ENCODE peak calls at places on chromosomes 5 and 9, in eight cellular contexts. One of them, this sample, is unnamed.

GRCh38 chr5:89191374-89191773 is 308.4 kb upstream of the MEF2C start:
- DNase-seq in HCT116: no peak
- DNase-seq in SK-N-DZ: peak
- DNase-seq in COR-L47: no peak
- DNase-seq in GM12865: no peak
- DNase-seq in left ventricle myocardium inferior: no peak
- DNase-seq in activated naive CD4-positive, alpha-beta T cell: no peak
- DNase-seq in cardiac fibroblast: no peak
- DNase-seq in this sample: no peak

GRCh38 chr5:145681686-145682085 is 153.5 kb downstream of the PRELID2 start:
- DNase-seq in HCT116: peak
- DNase-seq in SK-N-DZ: peak
- DNase-seq in COR-L47: peak
- DNase-seq in GM12865: peak
- DNase-seq in left ventricle myocardium inferior: no peak
- DNase-seq in activated naive CD4-positive, alpha-beta T cell: no peak
- DNase-seq in cardiac fibroblast: peak
- DNase-seq in this sample: no peak

GRCh38 chr9:37650299-37650872 is 368 bp upstream of the FRMPD1 start:
- DNase-seq in HCT116: no peak
- DNase-seq in SK-N-DZ: no peak
- DNase-seq in COR-L47: no peak
- DNase-seq in GM12865: no peak
- DNase-seq in left ventricle myocardium inferior: no peak
- DNase-seq in activated naive CD4-positive, alpha-beta T cell: no peak
- DNase-seq in cardiac fibroblast: no peak
- DNase-seq in this sample: no peak

GRCh38 chr5:43017438-43017820 is 22.7 kb downstream of the ANXA2R start:
- DNase-seq in HCT116: no peak
- DNase-seq in SK-N-DZ: no peak
- DNase-seq in COR-L47: peak
- DNase-seq in GM12865: peak
- DNase-seq in left ventricle myocardium inferior: no peak
- DNase-seq in activated naive CD4-positive, alpha-beta T cell: peak
- DNase-seq in cardiac fibroblast: peak
- DNase-seq in this sample: no peak

GRCh38 chr9:81588148-81588874 is 101.0 kb downstream of the TLE1 start:
- DNase-seq in HCT116: no peak
- DNase-seq in SK-N-DZ: no peak
- DNase-seq in COR-L47: peak
- DNase-seq in GM12865: no peak
- DNase-seq in left ventricle myocardium inferior: no peak
- DNase-seq in activated naive CD4-positive, alpha-beta T cell: no peak
- DNase-seq in cardiac fibroblast: peak
- DNase-seq in this sample: no peak

GRCh38 chr5:111914957-111915356 is 158.0 kb upstream of the NREP start:
- DNase-seq in HCT116: no peak
- DNase-seq in SK-N-DZ: no peak
- DNase-seq in COR-L47: no peak
- DNase-seq in GM12865: no peak
- DNase-seq in left ventricle myocardium inferior: no peak
- DNase-seq in activated naive CD4-positive, alpha-beta T cell: no peak
- DNase-seq in cardiac fibroblast: no peak
- DNase-seq in this sample: no peak

GRCh38 chr5:136525546-136525945 is 160.2 kb upstream of the TRPC7 start:
- DNase-seq in HCT116: no peak
- DNase-seq in SK-N-DZ: no peak
- DNase-seq in COR-L47: no peak
- DNase-seq in GM12865: no peak
- DNase-seq in left ventricle myocardium inferior: no peak
- DNase-seq in activated naive CD4-positive, alpha-beta T cell: no peak
- DNase-seq in cardiac fibroblast: no peak
- DNase-seq in this sample: no peak

GRCh38 chr5:51202161-51202560 is 181.1 kb upstream of the ISL1 start:
- DNase-seq in HCT116: no peak
- DNase-seq in SK-N-DZ: no peak
- DNase-seq in COR-L47: no peak
- DNase-seq in GM12865: no peak
- DNase-seq in left ventricle myocardium inferior: no peak
- DNase-seq in activated naive CD4-positive, alpha-beta T cell: no peak
- DNase-seq in cardiac fibroblast: no peak
- DNase-seq in this sample: no peak

GRCh38 chr9:114108016-114108833 is 9.1 kb upstream of the KIF12 start:
- DNase-seq in HCT116: peak
- DNase-seq in SK-N-DZ: peak
- DNase-seq in COR-L47: peak
- DNase-seq in GM12865: peak
- DNase-seq in left ventricle myocardium inferior: peak
- DNase-seq in activated naive CD4-positive, alpha-beta T cell: peak
- DNase-seq in cardiac fibroblast: peak
- DNase-seq in this sample: no peak

GRCh38 chr9:16217933-16218830 is 652.3 kb downstream of the BNC2 start:
- DNase-seq in HCT116: no peak
- DNase-seq in SK-N-DZ: no peak
- DNase-seq in COR-L47: no peak
- DNase-seq in GM12865: no peak
- DNase-seq in left ventricle myocardium inferior: no peak
- DNase-seq in activated naive CD4-positive, alpha-beta T cell: no peak
- DNase-seq in cardiac fibroblast: no peak
- DNase-seq in this sample: no peak

GRCh38 chr9:2158111-2158610 is 143.0 kb downstream of the SMARCA2 start:
- DNase-seq in HCT116: no peak
- DNase-seq in SK-N-DZ: no peak
- DNase-seq in COR-L47: peak
- DNase-seq in GM12865: peak
- DNase-seq in left ventricle myocardium inferior: peak
- DNase-seq in activated naive CD4-positive, alpha-beta T cell: no peak
- DNase-seq in cardiac fibroblast: peak
- DNase-seq in this sample: no peak

GRCh38 chr5:124895236-124895635 is 148.8 kb upstream of the ZNF608 start:
- DNase-seq in HCT116: no peak
- DNase-seq in SK-N-DZ: no peak
- DNase-seq in COR-L47: no peak
- DNase-seq in GM12865: no peak
- DNase-seq in left ventricle myocardium inferior: no peak
- DNase-seq in activated naive CD4-positive, alpha-beta T cell: no peak
- DNase-seq in cardiac fibroblast: no peak
- DNase-seq in this sample: no peak

GRCh38 chr9:132630116-132630515 is 39.7 kb downstream of the DDX31 start:
- DNase-seq in HCT116: no peak
- DNase-seq in SK-N-DZ: no peak
- DNase-seq in COR-L47: no peak
- DNase-seq in GM12865: no peak
- DNase-seq in left ventricle myocardium inferior: no peak
- DNase-seq in activated naive CD4-positive, alpha-beta T cell: no peak
- DNase-seq in cardiac fibroblast: no peak
- DNase-seq in this sample: no peak

GRCh38 chr5:150619359-150620230 is 20.9 kb upstream of the SYNPO start:
- DNase-seq in HCT116: no peak
- DNase-seq in SK-N-DZ: no peak
- DNase-seq in COR-L47: no peak
- DNase-seq in GM12865: no peak
- DNase-seq in left ventricle myocardium inferior: peak
- DNase-seq in activated naive CD4-positive, alpha-beta T cell: no peak
- DNase-seq in cardiac fibroblast: peak
- DNase-seq in this sample: no peak

GRCh38 chr5:310941-311434 is 10.5 kb upstream of the AHRR start:
- DNase-seq in HCT116: no peak
- DNase-seq in SK-N-DZ: no peak
- DNase-seq in COR-L47: no peak
- DNase-seq in GM12865: no peak
- DNase-seq in left ventricle myocardium inferior: no peak
- DNase-seq in activated naive CD4-positive, alpha-beta T cell: no peak
- DNase-seq in cardiac fibroblast: peak
- DNase-seq in this sample: no peak

GRCh38 chr5:172123269-172123692 is 64.7 kb downstream of the STK10 start:
- DNase-seq in HCT116: no peak
- DNase-seq in SK-N-DZ: no peak
- DNase-seq in COR-L47: peak
- DNase-seq in GM12865: no peak
- DNase-seq in left ventricle myocardium inferior: peak
- DNase-seq in activated naive CD4-positive, alpha-beta T cell: no peak
- DNase-seq in cardiac fibroblast: peak
- DNase-seq in this sample: no peak

GRCh38 chr5:154520861-154521453 is 42.9 kb upstream of the HAND1 start:
- DNase-seq in HCT116: peak
- DNase-seq in SK-N-DZ: peak
- DNase-seq in COR-L47: peak
- DNase-seq in GM12865: no peak
- DNase-seq in left ventricle myocardium inferior: no peak
- DNase-seq in activated naive CD4-positive, alpha-beta T cell: no peak
- DNase-seq in cardiac fibroblast: peak
- DNase-seq in this sample: no peak

GRCh38 chr5:150120617-150121447 is 34.5 kb upstream of the CSF1R start:
- DNase-seq in HCT116: no peak
- DNase-seq in SK-N-DZ: no peak
- DNase-seq in COR-L47: no peak
- DNase-seq in GM12865: no peak
- DNase-seq in left ventricle myocardium inferior: no peak
- DNase-seq in activated naive CD4-positive, alpha-beta T cell: no peak
- DNase-seq in cardiac fibroblast: no peak
- DNase-seq in this sample: no peak

GRCh38 chr5:176954050-176954449 is 52.5 kb downstream of the UIMC1 start:
- DNase-seq in HCT116: no peak
- DNase-seq in SK-N-DZ: no peak
- DNase-seq in COR-L47: no peak
- DNase-seq in GM12865: no peak
- DNase-seq in left ventricle myocardium inferior: no peak
- DNase-seq in activated naive CD4-positive, alpha-beta T cell: no peak
- DNase-seq in cardiac fibroblast: no peak
- DNase-seq in this sample: no peak

GRCh38 chr9:87147803-87148202 is 200.5 kb upstream of the GAS1 start:
- DNase-seq in HCT116: no peak
- DNase-seq in SK-N-DZ: no peak
- DNase-seq in COR-L47: no peak
- DNase-seq in GM12865: no peak
- DNase-seq in left ventricle myocardium inferior: no peak
- DNase-seq in activated naive CD4-positive, alpha-beta T cell: no peak
- DNase-seq in cardiac fibroblast: no peak
- DNase-seq in this sample: no peak

GRCh38 chr9:20032413-20033006 is 243.7 kb upstream of the SLC24A2 start:
- DNase-seq in HCT116: no peak
- DNase-seq in SK-N-DZ: no peak
- DNase-seq in COR-L47: no peak
- DNase-seq in GM12865: no peak
- DNase-seq in left ventricle myocardium inferior: no peak
- DNase-seq in activated naive CD4-positive, alpha-beta T cell: no peak
- DNase-seq in cardiac fibroblast: peak
- DNase-seq in this sample: no peak

GRCh38 chr5:170265527-170265926 is 32.0 kb downstream of the LCP2 start:
- DNase-seq in HCT116: no peak
- DNase-seq in SK-N-DZ: no peak
- DNase-seq in COR-L47: no peak
- DNase-seq in GM12865: no peak
- DNase-seq in left ventricle myocardium inferior: peak
- DNase-seq in activated naive CD4-positive, alpha-beta T cell: no peak
- DNase-seq in cardiac fibroblast: no peak
- DNase-seq in this sample: no peak

GRCh38 chr5:167721926-167722440 is 569.5 kb upstream of the WWC1 start:
- DNase-seq in HCT116: no peak
- DNase-seq in SK-N-DZ: no peak
- DNase-seq in COR-L47: no peak
- DNase-seq in GM12865: no peak
- DNase-seq in left ventricle myocardium inferior: no peak
- DNase-seq in activated naive CD4-positive, alpha-beta T cell: no peak
- DNase-seq in cardiac fibroblast: no peak
- DNase-seq in this sample: no peak

GRCh38 chr5:29218138-29218537 is 1975.3 kb upstream of the CDH6 start:
- DNase-seq in HCT116: no peak
- DNase-seq in SK-N-DZ: peak
- DNase-seq in COR-L47: peak
- DNase-seq in GM12865: no peak
- DNase-seq in left ventricle myocardium inferior: no peak
- DNase-seq in activated naive CD4-positive, alpha-beta T cell: no peak
- DNase-seq in cardiac fibroblast: no peak
- DNase-seq in this sample: no peak

GRCh38 chr5:171428849-171429542 is 9.5 kb downstream of the FGF18 start:
- DNase-seq in HCT116: no peak
- DNase-seq in SK-N-DZ: no peak
- DNase-seq in COR-L47: no peak
- DNase-seq in GM12865: no peak
- DNase-seq in left ventricle myocardium inferior: no peak
- DNase-seq in activated naive CD4-positive, alpha-beta T cell: no peak
- DNase-seq in cardiac fibroblast: no peak
- DNase-seq in this sample: no peak

GRCh38 chr9:106286249-106286648 is 576.7 kb upstream of the ZNF462 start:
- DNase-seq in HCT116: no peak
- DNase-seq in SK-N-DZ: peak
- DNase-seq in COR-L47: peak
- DNase-seq in GM12865: no peak
- DNase-seq in left ventricle myocardium inferior: no peak
- DNase-seq in activated naive CD4-positive, alpha-beta T cell: no peak
- DNase-seq in cardiac fibroblast: no peak
- DNase-seq in this sample: no peak

GRCh38 chr9:105178106-105178505 is 66.3 kb upstream of the SLC44A1 start:
- DNase-seq in HCT116: no peak
- DNase-seq in SK-N-DZ: no peak
- DNase-seq in COR-L47: no peak
- DNase-seq in GM12865: no peak
- DNase-seq in left ventricle myocardium inferior: no peak
- DNase-seq in activated naive CD4-positive, alpha-beta T cell: no peak
- DNase-seq in cardiac fibroblast: no peak
- DNase-seq in this sample: no peak

GRCh38 chr9:134560654-134561053 is 80.9 kb upstream of the COL5A1 start:
- DNase-seq in HCT116: no peak
- DNase-seq in SK-N-DZ: no peak
- DNase-seq in COR-L47: no peak
- DNase-seq in GM12865: no peak
- DNase-seq in left ventricle myocardium inferior: no peak
- DNase-seq in activated naive CD4-positive, alpha-beta T cell: no peak
- DNase-seq in cardiac fibroblast: no peak
- DNase-seq in this sample: no peak

GRCh38 chr5:65961644-65962043 is 35.3 kb downstream of the ERBIN start:
- DNase-seq in HCT116: no peak
- DNase-seq in SK-N-DZ: no peak
- DNase-seq in COR-L47: no peak
- DNase-seq in GM12865: peak
- DNase-seq in left ventricle myocardium inferior: no peak
- DNase-seq in activated naive CD4-positive, alpha-beta T cell: no peak
- DNase-seq in cardiac fibroblast: peak
- DNase-seq in this sample: no peak

GRCh38 chr5:68730220-68731010 is 363.4 kb upstream of the SLC30A5 start:
- DNase-seq in HCT116: no peak
- DNase-seq in SK-N-DZ: peak
- DNase-seq in COR-L47: no peak
- DNase-seq in GM12865: no peak
- DNase-seq in left ventricle myocardium inferior: peak
- DNase-seq in activated naive CD4-positive, alpha-beta T cell: no peak
- DNase-seq in cardiac fibroblast: peak
- DNase-seq in this sample: no peak

GRCh38 chr9:89854715-89855475 is 250.1 kb downstream of the GADD45G start:
- DNase-seq in HCT116: no peak
- DNase-seq in SK-N-DZ: no peak
- DNase-seq in COR-L47: no peak
- DNase-seq in GM12865: no peak
- DNase-seq in left ventricle myocardium inferior: no peak
- DNase-seq in activated naive CD4-positive, alpha-beta T cell: no peak
- DNase-seq in cardiac fibroblast: no peak
- DNase-seq in this sample: no peak